ENCODE peak calls at places on chromosomes 6 and 20, in nine cellular contexts. W, D, B, N, O, V, P, H and C are unnamed samples.

GRCh38 chr6:90406142-90406794 is 109.6 kb upstream of the BACH2 start:
- DNase-seq in B (no peak), N (no peak), O (peak), D (no peak), H (peak), P (peak), W (peak), V (no peak), C (no peak)

GRCh38 chr20:53751394-53752368 is 158.0 kb upstream of the ZNF217 start:
- DNase-seq in W (no peak), O (no peak), B (no peak), V (no peak), H (no peak), D (no peak), P (no peak), N (no peak), C (no peak)

GRCh38 chr6:88276331-88276730 is 110.2 kb upstream of the CNR1 start:
- DNase-seq in W (no peak), V (no peak), H (no peak), N (no peak), P (no peak), D (no peak), B (no peak), O (no peak), C (no peak)

GRCh38 chr6:159852877-159853276 is 37.9 kb upstream of the MAS1 start:
- DNase-seq in D (no peak), O (no peak), H (peak), V (no peak), N (no peak), B (no peak), P (no peak), W (peak), C (no peak)

GRCh38 chr6:12203001-12203400 is 87.2 kb upstream of the EDN1 start:
- DNase-seq in B (no peak), V (no peak), O (peak), D (no peak), H (no peak), W (no peak), N (no peak), P (peak), C (no peak)

GRCh38 chr6:10404799-10405524 is 9.9 kb downstream of the TFAP2A start:
- DNase-seq in B (no peak), D (no peak), P (no peak), V (no peak), O (no peak), H (no peak), W (peak), N (no peak), C (no peak)

GRCh38 chr6:161013697-161014096 is 22.1 kb downstream of the MAP3K4 start:
- DNase-seq in V (no peak), N (no peak), H (no peak), O (no peak), D (no peak), W (no peak), P (no peak), B (no peak), C (no peak)

GRCh38 chr6:4516206-4516605 is 260.0 kb upstream of the CDYL start:
- DNase-seq in H (no peak), V (no peak), D (no peak), P (no peak), W (no peak), B (no peak), N (no peak), O (no peak), C (no peak)

GRCh38 chr6:139479433-139480222 is 105.2 kb upstream of the CITED2 start:
- DNase-seq in H (no peak), B (no peak), W (no peak), D (no peak), O (peak), V (no peak), N (no peak), P (no peak), C (no peak)

GRCh38 chr6:45930419-45931059 is 85.1 kb downstream of the CLIC5 start:
- DNase-seq in D (peak), O (peak), P (peak), H (peak), B (peak), N (no peak), W (peak), V (peak), C (peak)

GRCh38 chr20:5078399-5078958 is 41.3 kb downstream of the PCNA start:
- DNase-seq in W (peak), N (no peak), H (no peak), O (peak), D (peak), B (no peak), V (peak), P (no peak), C (no peak)

DNA sequence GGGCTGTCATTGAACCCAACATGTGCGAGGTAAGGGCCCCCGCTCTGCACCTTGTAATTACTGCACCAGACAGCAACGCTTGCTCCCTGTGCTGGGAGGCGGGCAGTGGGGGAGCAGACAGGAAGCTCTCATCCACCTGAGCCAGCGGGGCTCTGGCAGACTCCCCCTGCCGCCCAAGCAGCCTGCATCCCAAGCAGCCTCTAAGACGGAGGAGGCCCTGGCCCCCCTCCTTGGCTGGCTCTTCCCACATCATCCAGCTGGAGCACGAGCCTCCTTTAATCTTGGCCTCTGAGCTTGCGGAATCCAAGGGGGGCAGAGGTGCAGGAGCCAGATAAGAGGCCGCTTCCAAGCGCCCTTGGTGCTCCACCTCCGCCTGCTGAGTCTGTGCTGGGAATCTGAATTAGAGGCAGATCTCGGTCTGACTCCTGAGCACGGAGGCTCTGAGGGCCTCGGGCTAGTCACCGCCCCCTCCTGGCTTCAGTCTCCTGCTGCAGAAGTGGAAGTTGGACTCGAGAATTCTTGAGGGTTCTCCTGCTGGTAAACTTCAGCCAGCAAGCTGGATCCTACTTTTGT is 40.0 kb upstream of the CDH22 start:
- DNase-seq in V (no peak), N (no peak), H (no peak), D (no peak), O (peak), B (peak), W (peak), P (peak), C (no peak)
- TF ChIP-seq CTCF in V (no peak), N (no peak), H (no peak), D (no peak), O (no peak), B (no peak), W (peak), P (peak), C (no peak)

DNA sequence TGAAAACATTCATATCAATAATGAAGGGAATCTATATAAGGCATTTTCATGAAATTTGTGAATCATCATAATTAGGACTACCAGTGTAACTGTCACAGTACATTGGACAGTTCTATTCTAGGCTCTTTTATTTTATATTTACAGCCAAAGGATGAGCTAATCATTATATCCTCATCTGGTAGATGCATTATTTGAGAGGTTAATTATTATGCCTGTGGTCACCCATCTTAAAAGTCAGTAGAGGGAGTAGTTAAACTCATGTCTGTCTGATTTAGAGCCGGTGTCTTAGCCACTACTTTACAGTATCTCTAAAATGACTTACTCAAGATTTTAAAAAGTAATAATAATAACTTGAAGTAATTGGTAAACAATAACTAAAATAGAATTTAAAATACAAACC is 899.3 kb upstream of the MAP3K7 start:
- DNase-seq in W (no peak), N (no peak), P (no peak), B (no peak), V (no peak), O (no peak), D (no peak), H (no peak), C (no peak)
- TF ChIP-seq CTCF in W (no peak), N (no peak), P (no peak), B (no peak), V (no peak), O (no peak), D (no peak), H (no peak), C (no peak)

GRCh38 chr6:69917834-69918233 is 51.5 kb downstream of the COL19A1 start:
- DNase-seq in V (peak), H (no peak), P (peak), W (peak), N (no peak), D (no peak), O (peak), B (no peak), C (no peak)

GRCh38 chr6:69915346-69915745 is 49.0 kb downstream of the COL19A1 start:
- DNase-seq in P (no peak), O (no peak), N (no peak), H (no peak), V (no peak), D (no peak), W (no peak), B (no peak), C (no peak)

GRCh38 chr6:69918766-69919165 is 52.4 kb downstream of the COL19A1 start:
- DNase-seq in O (peak), V (no peak), H (no peak), W (peak), N (no peak), P (no peak), B (no peak), D (no peak), C (no peak)

GRCh38 chr6:69913361-69913760 is 47.0 kb downstream of the COL19A1 start:
- DNase-seq in D (no peak), H (no peak), W (no peak), P (no peak), V (no peak), O (no peak), B (no peak), N (no peak), C (no peak)

DNA sequence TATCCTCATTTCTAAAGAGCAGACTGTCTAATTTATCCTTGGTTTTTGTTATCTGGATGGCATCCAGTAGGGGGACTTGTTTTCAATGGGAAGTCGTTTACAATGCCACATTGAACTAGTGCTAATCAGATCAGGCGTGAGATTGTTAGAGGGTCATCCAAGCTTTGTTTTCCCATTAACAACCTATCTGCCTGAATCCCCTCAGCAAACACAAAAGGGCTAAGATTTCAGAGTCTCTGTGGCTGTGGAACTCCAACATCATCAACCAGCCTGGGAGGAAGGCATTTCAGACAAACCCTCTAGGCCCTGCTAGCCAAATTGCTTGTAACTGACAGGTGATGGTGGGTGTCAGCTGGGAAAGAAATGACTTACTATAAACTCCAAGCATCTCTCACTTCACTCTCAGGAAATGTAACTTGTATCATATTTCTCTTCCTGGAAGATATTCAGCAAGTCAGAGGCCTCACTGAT is 47.7 kb downstream of the COL19A1 start:
- DNase-seq in B (no peak), N (no peak), W (no peak), P (no peak), O (peak), V (no peak), D (no peak), H (no peak), C (no peak)
- TF ChIP-seq CTCF in B (peak), N (no peak), W (no peak), P (peak), O (peak), V (no peak), D (no peak), H (no peak), C (no peak)

GRCh38 chr6:8103726-8104125 is 1.4 kb upstream of the EEF1E1 start:
- DNase-seq in N (no peak), V (no peak), B (no peak), W (no peak), H (no peak), P (no peak), O (no peak), D (no peak), C (no peak)

GRCh38 chr6:8108031-8108660 is 5.8 kb upstream of the EEF1E1 start:
- DNase-seq in D (no peak), P (peak), B (no peak), O (peak), N (no peak), V (no peak), H (peak), W (peak), C (no peak)

GRCh38 chr6:8100159-8100854 is 2.0 kb downstream of the EEF1E1 start:
- DNase-seq in V (no peak), O (no peak), D (no peak), P (no peak), N (no peak), B (no peak), W (no peak), H (no peak), C (no peak)

GRCh38 chr6:8102122-8102958 is at the start of gene EEF1E1:
- DNase-seq in V (peak), W (peak), P (peak), N (peak), B (peak), H (peak), D (peak), O (peak), C (peak)
- TF ChIP-seq CTCF in V (no peak), W (no peak), P (no peak), N (no peak), B (no peak), H (no peak), D (no peak), O (no peak), C (no peak)

DNA sequence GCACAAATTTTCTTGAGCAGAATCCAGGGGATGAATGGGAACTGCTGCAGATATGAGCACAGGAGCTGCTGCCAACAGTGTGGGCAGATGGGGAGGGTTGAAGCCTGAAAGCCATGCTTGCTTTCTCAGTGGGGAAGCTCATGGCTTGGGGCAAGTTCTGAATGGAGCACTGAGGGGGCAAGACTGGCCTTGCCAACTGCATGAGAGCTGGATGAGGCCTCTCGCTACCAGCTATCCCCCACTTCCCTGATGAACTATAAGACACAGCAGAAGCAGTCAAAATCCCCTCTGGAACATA is 28.3 kb downstream of the TREM1 start:
- DNase-seq in H (no peak), W (no peak), O (no peak), N (no peak), B (no peak), V (no peak), P (no peak), D (no peak), C (no peak)
- TF ChIP-seq CTCF in H (no peak), W (no peak), O (no peak), N (no peak), B (no peak), V (no peak), P (no peak), D (no peak), C (no peak)